ENCODE peak calls at places on chromosomes 6 and 20, in five cellular contexts. D is HepG2, J is A549, S is GM12878, X is K562. G is an unnamed sample.

GRCh38 chr20:40606237-40606636 is 82.8 kb downstream of the MAFB start:
- DNase-seq in J (no peak), D (no peak), S (no peak), X (no peak), G (no peak)

GRCh38 chr6:49151957-49152356 is 311.1 kb downstream of the MMUT start:
- DNase-seq in X (no peak), S (no peak), D (no peak), J (no peak), G (no peak)

GRCh38 chr6:152301806-152302568 is 335.2 kb downstream of the SYNE1 start:
- DNase-seq in S (peak; percentile 74), J (peak; percentile 84), X (peak; percentile 74), D (peak; percentile 85), G (peak; percentile 89)

GRCh38 chr6:164216368-164216767 is 801.9 kb downstream of the QKI start:
- DNase-seq in J (no peak), D (no peak), X (no peak), S (no peak), G (no peak)

GRCh38 chr6:53327017-53327395 is 21.7 kb downstream of the ELOVL5 start:
- DNase-seq in D (no peak), S (no peak), J (no peak), X (no peak), G (no peak)

GRCh38 chr6:44269921-44270525 is at the start of gene TMEM151B:
- DNase-seq in J (no peak), S (no peak), X (no peak), D (no peak), G (peak; percentile 71)

GRCh38 chr20:5531318-5532081 is 214.7 kb upstream of the PROKR2 start:
- DNase-seq in J (peak; percentile 24), S (no peak), D (no peak), X (no peak), G (no peak)

GRCh38 chr20:5973172-5973571 is 22.7 kb downstream of the MCM8 start:
- DNase-seq in S (no peak), X (no peak), D (no peak), J (peak; percentile 93), G (no peak)

GRCh38 chr20:47686545-47686944 is 98.7 kb downstream of the SULF2 start:
- DNase-seq in J (no peak), X (no peak), D (no peak), S (no peak), G (no peak)

GRCh38 chr6:168819546-168819945 is 378.6 kb downstream of the SMOC2 start:
- DNase-seq in S (no peak), X (no peak), J (no peak), D (no peak), G (no peak)

GRCh38 chr6:111469543-111469942 is 13.5 kb downstream of the REV3L start:
- DNase-seq in D (no peak), X (no peak), S (no peak), J (no peak), G (peak; percentile 34)

GRCh38 chr6:110255356-110255755 is 75.1 kb downstream of the CDC40 start:
- DNase-seq in X (no peak), D (no peak), S (no peak), J (peak; percentile 7), G (peak; percentile 80)

GRCh38 chr6:37061157-37061804 is 55.8 kb downstream of the FGD2 start:
- DNase-seq in X (no peak), J (no peak), S (no peak), D (no peak), G (no peak)

GRCh38 chr6:44966449-44967091 is 361.6 kb upstream of the RUNX2 start:
- DNase-seq in S (no peak), D (peak; percentile 24), X (peak; percentile 78), J (peak; percentile 57), G (no peak)

GRCh38 chr6:29747688-29748250 is 24.5 kb downstream of the HLA-F start:
- DNase-seq in J (no peak), X (peak; percentile 34), S (no peak), D (no peak), G (peak; percentile 20)

GRCh38 chr6:110039996-110040383 is 61.9 kb downstream of the GPR6 start:
- DNase-seq in J (peak; percentile 12), D (no peak), X (no peak), S (no peak), G (peak; percentile 66)

DNA sequence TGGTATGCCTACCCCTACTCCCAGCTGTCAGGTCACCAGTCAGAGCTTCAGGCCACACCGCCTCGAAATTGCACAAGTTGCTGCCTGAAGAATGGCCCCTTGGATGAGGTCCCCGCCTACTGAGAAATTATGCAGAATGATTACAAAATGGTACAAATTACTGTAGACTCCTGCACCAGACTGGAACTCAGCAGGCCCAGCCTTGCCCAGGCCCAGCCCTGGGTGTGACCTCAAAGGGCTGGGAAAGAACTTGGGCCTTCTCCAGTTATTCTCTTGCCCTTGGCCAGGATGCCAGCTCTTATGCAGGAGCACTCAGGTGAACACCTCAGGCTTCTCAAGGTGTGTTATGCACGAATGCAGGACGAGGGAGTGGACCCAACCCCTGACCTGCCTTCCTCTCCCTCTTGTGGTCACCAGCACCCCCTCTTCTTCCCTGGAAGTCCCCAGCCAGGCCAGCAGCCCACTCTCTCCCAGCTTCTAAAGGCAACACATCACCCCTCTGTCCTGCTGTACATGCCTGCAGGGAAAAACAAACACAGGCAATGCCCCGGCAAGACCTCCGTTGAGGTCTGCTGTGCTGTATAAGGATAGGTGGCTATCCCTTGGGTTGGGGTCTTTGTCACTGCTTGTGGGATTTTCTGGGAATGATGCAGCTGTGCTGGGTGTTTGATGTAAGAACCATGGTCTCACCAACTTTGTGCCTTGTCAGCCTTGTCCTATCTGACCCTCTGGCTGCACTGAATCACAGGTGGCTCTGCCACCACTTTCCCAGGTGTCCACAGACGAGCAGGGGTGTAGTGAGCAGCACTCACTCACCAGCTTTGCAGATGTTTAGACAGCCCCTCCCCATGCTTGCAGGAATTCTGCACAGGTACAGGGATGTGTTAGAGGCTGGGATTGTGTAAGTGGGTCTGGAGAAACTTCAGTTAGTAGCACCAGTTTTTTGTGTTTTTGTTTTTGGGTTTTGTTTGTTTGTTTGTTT is 88.5 kb upstream of the NAA20 start:
- DNase-seq in S (no peak), X (no peak), D (no peak), J (no peak), G (no peak)
- TF ChIP-seq JUNB in S (no peak), X (no peak), D (no peak), J (no peak), G (no peak)

GRCh38 chr6:1381397-1382330 is 7.7 kb upstream of the FOXF2 start:
- DNase-seq in S (no peak), J (no peak), D (no peak), X (peak; percentile 77), G (peak; percentile 73)

GRCh38 chr6:1382331-1382882 is 7.0 kb upstream of the FOXF2 start:
- DNase-seq in J (no peak), S (no peak), X (no peak), D (no peak), G (peak; percentile 70)

GRCh38 chr6:1379026-1379809 is 10.2 kb upstream of the FOXF2 start:
- DNase-seq in J (no peak), D (no peak), X (no peak), S (no peak), G (no peak)

GRCh38 chr6:1379810-1380198 is 9.6 kb upstream of the FOXF2 start:
- DNase-seq in S (no peak), X (no peak), D (no peak), J (no peak), G (no peak)

DNA sequence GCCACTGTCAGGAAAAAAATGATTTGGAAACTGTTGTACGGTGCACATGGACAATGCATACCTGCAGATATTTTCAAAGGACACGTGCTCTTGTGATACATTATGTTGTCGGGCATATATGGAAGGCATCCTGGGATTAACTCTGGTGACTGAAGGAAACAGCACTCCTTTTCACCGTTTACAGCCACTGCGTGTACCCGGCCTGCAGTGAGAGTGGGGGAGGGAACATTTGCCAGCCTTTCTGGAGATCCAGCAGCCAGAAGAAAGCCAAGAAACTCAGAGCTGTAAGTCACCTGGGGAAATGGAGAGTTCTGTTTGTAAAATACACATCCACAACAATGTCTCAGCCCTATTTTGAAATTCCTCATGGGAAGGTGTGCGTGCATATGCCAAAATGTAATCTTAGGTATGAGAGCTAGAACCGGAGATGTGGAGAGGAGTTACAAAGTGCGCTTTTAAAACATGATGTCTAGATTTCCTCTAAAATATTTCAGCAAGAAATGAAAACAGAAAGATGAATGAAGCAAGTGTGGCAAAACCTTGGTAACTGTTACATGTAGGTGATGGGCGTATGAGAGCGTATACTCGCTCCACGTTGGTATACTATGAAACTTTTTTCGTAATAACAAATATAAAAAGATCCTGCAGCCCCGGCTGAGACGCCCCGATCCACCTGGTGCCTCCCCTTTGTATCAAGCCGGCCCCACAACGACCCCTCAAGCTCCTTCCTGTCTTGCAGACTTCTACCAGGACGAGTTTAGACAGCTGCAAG is 8.6 kb upstream of the FOXF2 start:
- DNase-seq in S (no peak), J (no peak), D (no peak), X (no peak), G (no peak)
- H3K4me1 ChIP-seq in S (no peaks in the 10 kb centered on the region), J (no peaks in the 10 kb centered on the region), D (peaks cover 21% of the 10 kb centered on the region), X (no peaks in the 10 kb centered on the region), G (peaks cover 51% of the 10 kb centered on the region)

DNA sequence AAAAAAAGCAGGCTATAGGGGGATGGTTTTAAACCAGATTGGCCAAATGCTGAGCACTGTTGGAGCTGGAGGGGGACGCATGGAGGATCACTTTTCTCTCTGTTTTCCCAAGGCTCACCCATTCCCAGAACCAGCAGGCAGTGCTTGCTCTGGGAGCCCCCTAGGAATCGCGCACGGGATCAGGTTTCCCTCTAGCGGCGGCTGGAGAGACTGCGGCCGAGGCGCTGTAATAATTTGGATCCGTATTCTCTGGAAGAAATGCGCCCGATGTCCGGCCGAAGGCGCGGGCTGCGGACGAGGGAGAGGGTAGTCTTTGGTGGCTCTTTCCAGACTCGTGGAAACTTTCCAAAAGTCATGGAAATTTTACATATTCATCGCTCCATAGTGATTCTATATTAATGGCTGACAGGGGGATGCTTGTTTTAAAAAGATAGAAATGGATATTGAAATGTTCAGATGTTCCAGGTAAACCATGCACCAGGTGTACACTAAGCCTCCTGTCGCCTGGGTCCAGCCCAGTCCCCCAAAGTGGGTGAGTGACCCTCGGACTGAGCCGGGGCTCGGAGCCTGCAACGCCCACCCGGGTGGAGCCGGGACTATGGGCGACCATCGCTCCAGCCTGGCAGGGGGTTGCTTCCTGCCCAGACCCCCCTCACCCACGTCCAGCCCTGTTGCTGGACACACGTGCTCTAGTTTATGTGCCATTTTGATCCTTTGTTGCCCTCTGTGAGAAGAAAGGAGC is 78.7 kb upstream of the PHACTR3 start:
- DNase-seq in S (no peak), X (peak; percentile 62), D (peak; percentile 59), J (peak; percentile 43), G (peak; percentile 90)
- TF ChIP-seq JUNB in S (no peak), X (no peak), D (no peak), J (no peak), G (no peak)

GRCh38 chr6:1820165-1820564 is 210.4 kb downstream of the FOXC1 start:
- DNase-seq in X (no peak), D (peak; percentile 27), J (no peak), S (no peak), G (no peak)
- H3K4me1 ChIP-seq in X (no peaks in the 10 kb centered on the region), D (peaks cover 22% of the 10 kb centered on the region), J (peaks cover 13% of the 10 kb centered on the region), S (no peaks in the 10 kb centered on the region), G (peaks cover 18% of the 10 kb centered on the region)